ENCODE peak calls at places on chromosome 4, in ten cellular contexts. S is dorsolateral prefrontal cortex, O is GM06990, X is foreskin fibroblast, N is upper lobe of right lung, V is heart right ventricle, J is osteoblast, A is stomach, W is endodermal cell, E is lung. F is an unnamed sample.

GRCh38 chr4:187235456-187236170 is 512.0 kb upstream of the FAT1 start:
- DNase-seq in S (peak; percentile 49), O (no peak), X (no peak), N (no peak), V (no peak), J (peak; percentile 4), A (no peak), W (no peak), E (no peak), F (no peak)

GRCh38 chr4:24979554-24979953 is 51.2 kb downstream of the LGI2 start:
- DNase-seq in S (no peak), O (no peak), X (peak; percentile 34), N (no peak), V (no peak), J (no peak), A (no peak), W (peak; percentile 19), E (peak; percentile 49), F (no peak)

GRCh38 chr4:179662522-179662921 is 2220.3 kb upstream of the AGA start:
- DNase-seq in S (no peak), O (no peak), X (no peak), N (no peak), V (no peak), J (no peak), A (no peak), W (no peak), E (no peak), F (no peak)

GRCh38 chr4:145939856-145940255 is 1.2 kb upstream of the ZNF827 start:
- DNase-seq in S (no peak), O (no peak), X (no peak), N (no peak), V (no peak), J (no peak), A (no peak), W (no peak), E (no peak), F (no peak)

GRCh38 chr4:7651461-7651921 is 216.8 kb upstream of the PSAPL1 start:
- DNase-seq in S (no peak), O (no peak), X (peak; percentile 15), N (no peak), V (no peak), J (no peak), A (no peak), W (peak; percentile 82), E (no peak), F (no peak)

GRCh38 chr4:110085131-110085530 is 113.3 kb downstream of the ELOVL6 start:
- DNase-seq in S (no peak), O (no peak), X (no peak), N (no peak), V (no peak), J (no peak), A (peak; percentile 77), W (no peak), E (peak; percentile 43), F (no peak)

GRCh38 chr4:25888781-25889180 is 25.2 kb upstream of the SMIM20 start:
- DNase-seq in S (no peak), O (no peak), X (no peak), N (no peak), V (no peak), J (no peak), A (no peak), W (no peak), E (no peak), F (no peak)

GRCh38 chr4:94889961-94890360 is 132.2 kb downstream of the BMPR1B start:
- DNase-seq in S (no peak), O (no peak), X (no peak), N (no peak), V (no peak), J (no peak), A (no peak), W (no peak), E (no peak), F (no peak)

GRCh38 chr4:85759392-85759791 is 284.4 kb downstream of the ARHGAP24 start:
- DNase-seq in S (no peak), O (no peak), X (no peak), N (no peak), V (no peak), J (no peak), A (no peak), W (no peak), E (no peak), F (no peak)

GRCh38 chr4:85763207-85763606 is 288.3 kb downstream of the ARHGAP24 start:
- DNase-seq in S (no peak), O (no peak), X (no peak), N (no peak), V (no peak), J (no peak), A (no peak), W (no peak), E (no peak), F (no peak)

GRCh38 chr4:85761803-85762202 is 286.9 kb downstream of the ARHGAP24 start:
- DNase-seq in S (no peak), O (no peak), X (peak; percentile 45), N (no peak), V (no peak), J (no peak), A (peak; percentile 46), W (no peak), E (no peak), F (no peak)

GRCh38 chr4:85760521-85760920 is 285.6 kb downstream of the ARHGAP24 start:
- DNase-seq in S (no peak), O (no peak), X (no peak), N (no peak), V (peak; percentile 22), J (no peak), A (no peak), W (no peak), E (no peak), F (no peak)

GRCh38 chr4:85762204-85762884 is 287.4 kb downstream of the ARHGAP24 start:
- DNase-seq in S (no peak), O (no peak), X (peak; percentile 87), N (no peak), V (no peak), J (peak; percentile 43), A (peak; percentile 36), W (no peak), E (no peak), F (no peak)
- H3K4me3 ChIP-seq in S (no peak overlapping the region), O (no peak overlapping the region), X (no peak overlapping the region), N (peak overlapping the region; percentile 14), V (no peak overlapping the region), J (no peak overlapping the region), A (no peak overlapping the region), W (no peak overlapping the region), E (no peak overlapping the region), F (no peak overlapping the region)

DNA sequence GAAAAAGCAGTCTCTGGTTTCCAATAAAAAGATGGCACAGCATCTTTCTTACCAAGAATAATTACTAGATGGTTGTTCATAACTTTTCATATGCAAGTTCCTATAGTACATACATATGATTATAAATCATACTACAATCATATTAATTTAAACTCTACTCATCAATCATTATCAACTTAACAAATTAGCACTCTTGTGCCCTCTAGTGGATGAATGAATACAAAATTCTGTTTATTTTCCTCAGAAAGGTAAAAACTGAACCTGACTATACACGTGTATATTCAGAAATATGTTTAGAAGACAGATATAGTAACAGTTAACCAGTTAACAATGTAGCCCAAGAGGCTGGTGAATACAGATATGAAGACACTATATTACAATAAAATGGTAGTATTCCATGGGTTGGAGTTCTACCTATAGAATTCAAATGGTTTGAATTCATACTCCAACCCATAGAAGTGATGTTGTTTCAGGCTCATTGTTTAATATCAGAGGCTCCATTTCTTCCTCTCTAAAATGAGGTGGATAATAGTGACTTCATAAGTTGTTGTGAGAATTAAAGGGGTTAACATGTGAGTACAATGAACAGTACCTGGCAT is 100.0 kb downstream of the ADAMTS3 start:
- DNase-seq in S (no peak), O (no peak), X (no peak), N (no peak), V (no peak), J (no peak), A (no peak), W (no peak), E (no peak), F (no peak)
- TF ChIP-seq CTCF in S (peak; percentile 60), O (peak; percentile 28), X (peak; percentile 10), N (peak; percentile 57), V (peak; percentile 67), J (peak; percentile 57), A (no peak), W (peak; percentile 85), E (no peak), F (peak; percentile 32)

DNA sequence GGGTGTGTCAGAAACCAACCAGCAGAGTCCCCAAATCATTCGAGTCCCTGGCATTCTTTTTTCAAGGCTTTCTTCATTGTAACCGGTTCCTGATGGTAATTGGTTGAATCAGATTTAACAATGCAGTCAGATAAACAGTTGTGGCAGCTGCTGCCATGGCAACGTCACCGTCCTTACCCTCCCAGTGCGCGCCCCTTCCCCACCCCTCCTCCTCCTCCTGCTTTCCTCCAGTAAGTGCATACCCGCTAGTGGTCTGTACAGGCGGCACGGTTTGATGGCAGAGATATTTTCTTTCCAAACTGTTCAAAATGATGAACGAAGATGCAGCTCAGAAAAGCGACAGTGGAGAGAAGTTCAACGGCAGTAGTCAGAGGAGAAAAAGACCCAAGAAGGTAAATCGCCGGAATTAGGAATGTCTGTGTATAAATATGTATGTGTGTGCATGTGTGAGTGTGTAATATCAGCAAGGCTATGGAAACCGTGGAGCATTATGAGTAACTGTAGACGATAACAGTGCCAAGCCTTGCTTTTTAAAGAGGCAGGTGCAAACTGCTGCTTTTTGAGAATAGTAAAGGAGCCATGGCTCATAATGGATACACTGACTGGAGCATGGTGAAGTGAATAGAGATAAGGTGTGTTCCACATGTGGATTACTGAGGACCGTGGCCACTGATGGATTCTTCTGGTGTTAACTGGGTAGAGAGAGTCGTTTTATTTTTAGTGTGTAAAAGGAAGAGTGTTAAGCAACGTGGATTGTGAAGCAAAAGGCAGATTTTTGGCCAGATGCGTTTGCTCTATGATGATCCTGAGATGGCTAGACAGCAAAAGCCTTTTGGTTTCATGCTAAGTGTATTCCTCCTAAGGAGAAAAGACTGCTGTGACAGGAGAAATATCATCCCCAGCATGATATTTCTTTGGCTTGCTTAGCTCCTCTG is at the start of gene ANK2:
- DNase-seq in S (peak; percentile 81), O (no peak), X (no peak), N (no peak), V (no peak), J (peak; percentile 3), A (no peak), W (peak; percentile 89), E (no peak), F (no peak)
- H3K4me3 ChIP-seq in S (peak within 1 kb of the TSS; percentile 73), O (no peak within 1 kb of the TSS), X (no peak within 1 kb of the TSS), N (no peak within 1 kb of the TSS), V (no peak within 1 kb of the TSS), J (no peak within 1 kb of the TSS), A (peak within 1 kb of the TSS; percentile 19), W (peak within 1 kb of the TSS; percentile 88), E (no peak within 1 kb of the TSS), F (no peak within 1 kb of the TSS)

DNA sequence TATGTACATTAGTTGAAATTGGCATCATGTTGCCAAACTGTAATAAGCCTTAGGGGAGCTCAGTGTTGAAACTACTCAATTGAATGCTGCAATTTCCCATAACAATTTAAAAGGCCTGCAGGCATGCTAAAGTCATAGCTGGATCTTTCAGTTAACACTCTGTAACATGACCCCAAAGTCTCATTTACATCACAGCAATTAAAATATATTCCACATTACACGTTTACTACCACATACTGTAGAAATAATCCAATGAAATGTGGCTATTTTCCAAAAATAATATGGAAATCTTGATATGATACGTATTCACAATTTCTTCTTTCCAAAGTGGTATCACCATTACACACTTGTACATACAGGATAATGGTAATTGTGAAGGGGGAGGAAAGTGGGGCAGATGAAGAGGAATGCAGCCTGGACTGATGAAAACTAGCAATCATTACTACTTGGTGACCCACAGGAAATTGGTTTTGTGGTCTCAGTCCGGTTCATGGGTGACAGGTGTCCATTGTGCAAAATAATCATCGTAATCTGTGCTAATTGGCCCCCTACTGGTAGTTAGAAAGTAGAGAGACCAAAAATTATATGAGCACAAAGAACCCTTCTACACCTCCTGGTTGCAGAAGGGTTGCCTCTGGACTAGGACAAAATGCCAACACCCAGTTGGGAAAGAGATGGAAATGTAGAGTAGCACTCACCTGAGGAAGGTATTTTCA is 63.7 kb downstream of the TENM3 start:
- DNase-seq in S (no peak), O (no peak), X (no peak), N (no peak), V (no peak), J (no peak), A (no peak), W (no peak), E (no peak), F (no peak)
- TF ChIP-seq CTCF in S (peak; percentile 23), O (peak; percentile 30), X (peak; percentile 23), N (no peak), V (no peak), J (peak; percentile 31), A (no peak), W (no peak), E (no peak), F (no peak)

F was measured in BJ.